ENCODE peak calls at places on chromosomes 16 and 17, in ten cellular contexts. One of them, this sample, is unnamed.

GRCh38 chr17:10360578-10360977 is 12.2 kb downstream of the MYH13 start:
- DNase-seq in substantia nigra: no peak
- DNase-seq in small intestine: no peak
- DNase-seq in EL: peak; percentile 44
- DNase-seq in transverse colon: no peak
- DNase-seq in stimulated activated CD4-positive, alpha-beta T cell treated with anti-CD3 and anti-CD28 coated beads, Interleukin-4, amount 100 ng/mL, for 48 hours: no peak
- DNase-seq in iPS-NIHi11: no peak
- DNase-seq in AG10803: no peak
- DNase-seq in ovary: no peak
- DNase-seq in neural crest cell: no peak
- DNase-seq in this sample: no peak

GRCh38 chr16:59039066-59039465 is 304.9 kb upstream of the GOT2 start:
- DNase-seq in EL: no peak
- DNase-seq in iPS-NIHi11: no peak
- DNase-seq in neural crest cell: no peak
- DNase-seq in substantia nigra: no peak
- DNase-seq in AG10803: peak; percentile 64
- DNase-seq in stimulated activated CD4-positive, alpha-beta T cell treated with anti-CD3 and anti-CD28 coated beads, Interleukin-4, amount 100 ng/mL, for 48 hours: no peak
- DNase-seq in small intestine: no peak
- DNase-seq in ovary: no peak
- DNase-seq in transverse colon: no peak
- DNase-seq in this sample: no peak

GRCh38 chr17:65389956-65390355 is 171.5 kb downstream of the AXIN2 start:
- DNase-seq in EL: peak; percentile 89
- DNase-seq in stimulated activated CD4-positive, alpha-beta T cell treated with anti-CD3 and anti-CD28 coated beads, Interleukin-4, amount 100 ng/mL, for 48 hours: no peak
- DNase-seq in substantia nigra: no peak
- DNase-seq in small intestine: no peak
- DNase-seq in iPS-NIHi11: no peak
- DNase-seq in ovary: no peak
- DNase-seq in neural crest cell: no peak
- DNase-seq in transverse colon: no peak
- DNase-seq in AG10803: peak; percentile 85
- DNase-seq in this sample: no peak

GRCh38 chr17:74978240-74978639 is 5.7 kb upstream of the HID1 start:
- DNase-seq in AG10803: no peak
- DNase-seq in stimulated activated CD4-positive, alpha-beta T cell treated with anti-CD3 and anti-CD28 coated beads, Interleukin-4, amount 100 ng/mL, for 48 hours: no peak
- DNase-seq in EL: no peak
- DNase-seq in substantia nigra: no peak
- DNase-seq in ovary: no peak
- DNase-seq in neural crest cell: no peak
- DNase-seq in small intestine: no peak
- DNase-seq in iPS-NIHi11: no peak
- DNase-seq in transverse colon: no peak
- DNase-seq in this sample: no peak

GRCh38 chr16:65268331-65268730 is 146.5 kb upstream of the CDH11 start:
- DNase-seq in stimulated activated CD4-positive, alpha-beta T cell treated with anti-CD3 and anti-CD28 coated beads, Interleukin-4, amount 100 ng/mL, for 48 hours: no peak
- DNase-seq in transverse colon: no peak
- DNase-seq in iPS-NIHi11: no peak
- DNase-seq in neural crest cell: no peak
- DNase-seq in ovary: no peak
- DNase-seq in AG10803: no peak
- DNase-seq in EL: peak; percentile 34
- DNase-seq in substantia nigra: no peak
- DNase-seq in small intestine: no peak
- DNase-seq in this sample: no peak

GRCh38 chr16:11557811-11558210 is 28.9 kb downstream of the LITAF start:
- DNase-seq in AG10803: no peak
- DNase-seq in neural crest cell: no peak
- DNase-seq in substantia nigra: peak; percentile 54
- DNase-seq in EL: no peak
- DNase-seq in ovary: no peak
- DNase-seq in stimulated activated CD4-positive, alpha-beta T cell treated with anti-CD3 and anti-CD28 coated beads, Interleukin-4, amount 100 ng/mL, for 48 hours: no peak
- DNase-seq in iPS-NIHi11: no peak
- DNase-seq in small intestine: no peak
- DNase-seq in transverse colon: no peak
- DNase-seq in this sample: no peak

GRCh38 chr16:30949655-30950515 is 1.0 kb downstream of the ORAI3 start:
- DNase-seq in transverse colon: peak; percentile 84
- DNase-seq in AG10803: peak; percentile 88
- DNase-seq in small intestine: peak; percentile 65
- DNase-seq in substantia nigra: no peak
- DNase-seq in stimulated activated CD4-positive, alpha-beta T cell treated with anti-CD3 and anti-CD28 coated beads, Interleukin-4, amount 100 ng/mL, for 48 hours: no peak
- DNase-seq in EL: peak; percentile 88
- DNase-seq in iPS-NIHi11: no peak
- DNase-seq in neural crest cell: no peak
- DNase-seq in ovary: peak; percentile 73
- DNase-seq in this sample: peak; percentile 93

GRCh38 chr17:16286947-16287562 is 66.2 kb downstream of the CENPV start:
- DNase-seq in small intestine: no peak
- DNase-seq in EL: peak; percentile 18
- DNase-seq in iPS-NIHi11: peak; percentile 55
- DNase-seq in stimulated activated CD4-positive, alpha-beta T cell treated with anti-CD3 and anti-CD28 coated beads, Interleukin-4, amount 100 ng/mL, for 48 hours: no peak
- DNase-seq in substantia nigra: no peak
- DNase-seq in transverse colon: peak; percentile 31
- DNase-seq in neural crest cell: no peak
- DNase-seq in ovary: peak; percentile 29
- DNase-seq in AG10803: no peak
- DNase-seq in this sample: peak; percentile 80

GRCh38 chr16:75758215-75758614 is 31.9 kb upstream of the CPHXL start:
- DNase-seq in small intestine: no peak
- DNase-seq in iPS-NIHi11: no peak
- DNase-seq in transverse colon: no peak
- DNase-seq in neural crest cell: no peak
- DNase-seq in ovary: no peak
- DNase-seq in substantia nigra: no peak
- DNase-seq in AG10803: peak; percentile 32
- DNase-seq in stimulated activated CD4-positive, alpha-beta T cell treated with anti-CD3 and anti-CD28 coated beads, Interleukin-4, amount 100 ng/mL, for 48 hours: no peak
- DNase-seq in EL: peak; percentile 29
- DNase-seq in this sample: no peak

GRCh38 chr16:23482778-23483177 is 27.5 kb downstream of the GGA2 start:
- DNase-seq in iPS-NIHi11: no peak
- DNase-seq in small intestine: no peak
- DNase-seq in neural crest cell: no peak
- DNase-seq in transverse colon: no peak
- DNase-seq in substantia nigra: no peak
- DNase-seq in ovary: no peak
- DNase-seq in AG10803: no peak
- DNase-seq in EL: no peak
- DNase-seq in stimulated activated CD4-positive, alpha-beta T cell treated with anti-CD3 and anti-CD28 coated beads, Interleukin-4, amount 100 ng/mL, for 48 hours: no peak
- DNase-seq in this sample: no peak

GRCh38 chr16:10961231-10961630 is 16.9 kb downstream of the CLEC16A start:
- DNase-seq in ovary: no peak
- DNase-seq in EL: peak; percentile 92
- DNase-seq in small intestine: no peak
- DNase-seq in substantia nigra: no peak
- DNase-seq in neural crest cell: no peak
- DNase-seq in iPS-NIHi11: no peak
- DNase-seq in AG10803: peak; percentile 85
- DNase-seq in stimulated activated CD4-positive, alpha-beta T cell treated with anti-CD3 and anti-CD28 coated beads, Interleukin-4, amount 100 ng/mL, for 48 hours: peak; percentile 42
- DNase-seq in transverse colon: no peak
- DNase-seq in this sample: no peak

GRCh38 chr17:50346313-50347086 is 574 bp downstream of the XYLT2 start:
- DNase-seq in ovary: peak; percentile 65
- DNase-seq in small intestine: peak; percentile 44
- DNase-seq in neural crest cell: peak; percentile 45
- DNase-seq in transverse colon: peak; percentile 59
- DNase-seq in stimulated activated CD4-positive, alpha-beta T cell treated with anti-CD3 and anti-CD28 coated beads, Interleukin-4, amount 100 ng/mL, for 48 hours: peak; percentile 50
- DNase-seq in EL: peak; percentile 46
- DNase-seq in iPS-NIHi11: peak; percentile 74
- DNase-seq in substantia nigra: no peak
- DNase-seq in AG10803: peak; percentile 16
- DNase-seq in this sample: peak; percentile 91

GRCh38 chr17:29891131-29891530 is 38.9 kb downstream of the SSH2 start:
- DNase-seq in transverse colon: no peak
- DNase-seq in EL: no peak
- DNase-seq in stimulated activated CD4-positive, alpha-beta T cell treated with anti-CD3 and anti-CD28 coated beads, Interleukin-4, amount 100 ng/mL, for 48 hours: no peak
- DNase-seq in ovary: no peak
- DNase-seq in neural crest cell: no peak
- DNase-seq in AG10803: no peak
- DNase-seq in iPS-NIHi11: no peak
- DNase-seq in substantia nigra: no peak
- DNase-seq in small intestine: no peak
- DNase-seq in this sample: no peak

GRCh38 chr16:35192993-35193392 is 1733.6 kb downstream of the TP53TG3F start:
- DNase-seq in ovary: no peak
- DNase-seq in transverse colon: no peak
- DNase-seq in EL: no peak
- DNase-seq in iPS-NIHi11: no peak
- DNase-seq in substantia nigra: no peak
- DNase-seq in small intestine: no peak
- DNase-seq in AG10803: no peak
- DNase-seq in stimulated activated CD4-positive, alpha-beta T cell treated with anti-CD3 and anti-CD28 coated beads, Interleukin-4, amount 100 ng/mL, for 48 hours: no peak
- DNase-seq in neural crest cell: no peak
- DNase-seq in this sample: no peak

GRCh38 chr17:38352245-38353083 is 820 bp downstream of the SOCS7 start:
- DNase-seq in neural crest cell: peak; percentile 23
- DNase-seq in EL: peak; percentile 35
- DNase-seq in transverse colon: peak; percentile 31
- DNase-seq in ovary: peak; percentile 52
- DNase-seq in small intestine: peak; percentile 25
- DNase-seq in substantia nigra: no peak
- DNase-seq in iPS-NIHi11: peak; percentile 69
- DNase-seq in AG10803: peak; percentile 17
- DNase-seq in stimulated activated CD4-positive, alpha-beta T cell treated with anti-CD3 and anti-CD28 coated beads, Interleukin-4, amount 100 ng/mL, for 48 hours: no peak
- DNase-seq in this sample: peak; percentile 89

GRCh38 chr16:1090620-1091587 is 5.1 kb downstream of the C1QTNF8 start:
- DNase-seq in stimulated activated CD4-positive, alpha-beta T cell treated with anti-CD3 and anti-CD28 coated beads, Interleukin-4, amount 100 ng/mL, for 48 hours: no peak
- DNase-seq in iPS-NIHi11: no peak
- DNase-seq in small intestine: no peak
- DNase-seq in neural crest cell: peak; percentile 57
- DNase-seq in transverse colon: no peak
- DNase-seq in AG10803: no peak
- DNase-seq in substantia nigra: no peak
- DNase-seq in ovary: no peak
- DNase-seq in EL: no peak
- DNase-seq in this sample: no peak

GRCh38 chr16:29237971-29238370 is 168.5 kb downstream of the NPIPB11 start:
- DNase-seq in iPS-NIHi11: no peak
- DNase-seq in transverse colon: no peak
- DNase-seq in neural crest cell: no peak
- DNase-seq in substantia nigra: no peak
- DNase-seq in small intestine: no peak
- DNase-seq in stimulated activated CD4-positive, alpha-beta T cell treated with anti-CD3 and anti-CD28 coated beads, Interleukin-4, amount 100 ng/mL, for 48 hours: no peak
- DNase-seq in EL: no peak
- DNase-seq in AG10803: no peak
- DNase-seq in ovary: no peak
- DNase-seq in this sample: peak; percentile 8

GRCh38 chr17:44424828-44425463 is 35.5 kb upstream of the ITGA2B start:
- DNase-seq in substantia nigra: no peak
- DNase-seq in iPS-NIHi11: no peak
- DNase-seq in EL: no peak
- DNase-seq in ovary: no peak
- DNase-seq in stimulated activated CD4-positive, alpha-beta T cell treated with anti-CD3 and anti-CD28 coated beads, Interleukin-4, amount 100 ng/mL, for 48 hours: no peak
- DNase-seq in AG10803: no peak
- DNase-seq in transverse colon: no peak
- DNase-seq in small intestine: no peak
- DNase-seq in neural crest cell: no peak
- DNase-seq in this sample: no peak

GRCh38 chr16:58448890-58449289 is 51.1 kb upstream of the NDRG4 start:
- DNase-seq in stimulated activated CD4-positive, alpha-beta T cell treated with anti-CD3 and anti-CD28 coated beads, Interleukin-4, amount 100 ng/mL, for 48 hours: no peak
- DNase-seq in ovary: no peak
- DNase-seq in EL: no peak
- DNase-seq in iPS-NIHi11: no peak
- DNase-seq in substantia nigra: no peak
- DNase-seq in small intestine: no peak
- DNase-seq in AG10803: no peak
- DNase-seq in transverse colon: no peak
- DNase-seq in neural crest cell: no peak
- DNase-seq in this sample: no peak

GRCh38 chr16:73265124-73265838 is 217.4 kb upstream of the ZFHX3 start:
- DNase-seq in transverse colon: no peak
- DNase-seq in stimulated activated CD4-positive, alpha-beta T cell treated with anti-CD3 and anti-CD28 coated beads, Interleukin-4, amount 100 ng/mL, for 48 hours: no peak
- DNase-seq in small intestine: no peak
- DNase-seq in substantia nigra: no peak
- DNase-seq in EL: no peak
- DNase-seq in neural crest cell: no peak
- DNase-seq in ovary: no peak
- DNase-seq in iPS-NIHi11: peak; percentile 48
- DNase-seq in AG10803: no peak
- DNase-seq in this sample: no peak

GRCh38 chr17:64662774-64663367 is 764 bp upstream of the SMURF2 start:
- DNase-seq in AG10803: no peak
- DNase-seq in substantia nigra: no peak
- DNase-seq in small intestine: no peak
- DNase-seq in neural crest cell: no peak
- DNase-seq in transverse colon: no peak
- DNase-seq in stimulated activated CD4-positive, alpha-beta T cell treated with anti-CD3 and anti-CD28 coated beads, Interleukin-4, amount 100 ng/mL, for 48 hours: no peak
- DNase-seq in iPS-NIHi11: no peak
- DNase-seq in ovary: no peak
- DNase-seq in EL: no peak
- DNase-seq in this sample: no peak

GRCh38 chr16:87496101-87496801 is 3.4 kb upstream of the ZCCHC14 start:
- DNase-seq in substantia nigra: no peak
- DNase-seq in stimulated activated CD4-positive, alpha-beta T cell treated with anti-CD3 and anti-CD28 coated beads, Interleukin-4, amount 100 ng/mL, for 48 hours: no peak
- DNase-seq in AG10803: no peak
- DNase-seq in ovary: no peak
- DNase-seq in small intestine: no peak
- DNase-seq in neural crest cell: no peak
- DNase-seq in transverse colon: no peak
- DNase-seq in EL: no peak
- DNase-seq in iPS-NIHi11: no peak
- DNase-seq in this sample: no peak

GRCh38 chr16:47019563-47019962 is 46.1 kb upstream of the DNAJA2 start:
- DNase-seq in iPS-NIHi11: no peak
- DNase-seq in neural crest cell: no peak
- DNase-seq in EL: no peak
- DNase-seq in substantia nigra: no peak
- DNase-seq in small intestine: no peak
- DNase-seq in AG10803: no peak
- DNase-seq in transverse colon: no peak
- DNase-seq in ovary: no peak
- DNase-seq in stimulated activated CD4-positive, alpha-beta T cell treated with anti-CD3 and anti-CD28 coated beads, Interleukin-4, amount 100 ng/mL, for 48 hours: no peak
- DNase-seq in this sample: no peak

GRCh38 chr16:1557074-1557473 is 23.6 kb downstream of the TMEM204 start:
- DNase-seq in ovary: no peak
- DNase-seq in neural crest cell: no peak
- DNase-seq in transverse colon: no peak
- DNase-seq in AG10803: no peak
- DNase-seq in small intestine: no peak
- DNase-seq in stimulated activated CD4-positive, alpha-beta T cell treated with anti-CD3 and anti-CD28 coated beads, Interleukin-4, amount 100 ng/mL, for 48 hours: no peak
- DNase-seq in substantia nigra: no peak
- DNase-seq in iPS-NIHi11: no peak
- DNase-seq in EL: no peak
- DNase-seq in this sample: no peak

GRCh38 chr17:538096-538973 is 176.3 kb downstream of the VPS53 start:
- DNase-seq in ovary: no peak
- DNase-seq in AG10803: peak; percentile 65
- DNase-seq in transverse colon: no peak
- DNase-seq in EL: no peak
- DNase-seq in stimulated activated CD4-positive, alpha-beta T cell treated with anti-CD3 and anti-CD28 coated beads, Interleukin-4, amount 100 ng/mL, for 48 hours: no peak
- DNase-seq in substantia nigra: no peak
- DNase-seq in iPS-NIHi11: no peak
- DNase-seq in neural crest cell: no peak
- DNase-seq in small intestine: no peak
- DNase-seq in this sample: no peak

GRCh38 chr17:14780116-14780515 is 479.2 kb downstream of the HS3ST3B1 start:
- DNase-seq in stimulated activated CD4-positive, alpha-beta T cell treated with anti-CD3 and anti-CD28 coated beads, Interleukin-4, amount 100 ng/mL, for 48 hours: no peak
- DNase-seq in AG10803: no peak
- DNase-seq in neural crest cell: peak; percentile 52
- DNase-seq in iPS-NIHi11: peak; percentile 53
- DNase-seq in small intestine: no peak
- DNase-seq in EL: no peak
- DNase-seq in substantia nigra: no peak
- DNase-seq in ovary: no peak
- DNase-seq in transverse colon: no peak
- DNase-seq in this sample: no peak

GRCh38 chr17:14833201-14833773 is 431.8 kb downstream of the PMP22 start:
- DNase-seq in transverse colon: no peak
- DNase-seq in substantia nigra: no peak
- DNase-seq in EL: peak; percentile 88
- DNase-seq in ovary: no peak
- DNase-seq in AG10803: peak; percentile 81
- DNase-seq in iPS-NIHi11: no peak
- DNase-seq in stimulated activated CD4-positive, alpha-beta T cell treated with anti-CD3 and anti-CD28 coated beads, Interleukin-4, amount 100 ng/mL, for 48 hours: no peak
- DNase-seq in small intestine: no peak
- DNase-seq in neural crest cell: no peak
- DNase-seq in this sample: no peak

GRCh38 chr17:76191891-76192290 is 48.4 kb downstream of the RNF157 start:
- DNase-seq in stimulated activated CD4-positive, alpha-beta T cell treated with anti-CD3 and anti-CD28 coated beads, Interleukin-4, amount 100 ng/mL, for 48 hours: peak; percentile 28
- DNase-seq in ovary: no peak
- DNase-seq in transverse colon: no peak
- DNase-seq in AG10803: no peak
- DNase-seq in iPS-NIHi11: no peak
- DNase-seq in EL: no peak
- DNase-seq in neural crest cell: no peak
- DNase-seq in small intestine: peak; percentile 65
- DNase-seq in substantia nigra: no peak
- DNase-seq in this sample: no peak

This sample was measured in mesenteric fat pad.